ENCODE peak calls at places on chromosomes 13 and 19, in four cellular contexts. Z, D, U and X are unnamed samples.

GRCh38 chr13:45107539-45107938 is 12.8 kb upstream of the GTF2F2 start:
- DNase-seq in Z (no peak), U (no peak), D (no peak), X (no peak)

GRCh38 chr13:33191425-33192221 is 93.9 kb downstream of the STARD13 start:
- DNase-seq in Z (no peak), D (no peak), U (no peak), X (no peak)

GRCh38 chr13:80824231-80824630 is 483.3 kb upstream of the SPRY2 start:
- DNase-seq in D (no peak), Z (no peak), U (no peak), X (no peak)

GRCh38 chr19:31897292-31897691 is 448.1 kb upstream of the ZNF507 start:
- DNase-seq in D (no peak), U (no peak), Z (no peak), X (no peak)

GRCh38 chr19:42594617-42595489 is at the start of gene CEACAM8:
- DNase-seq in U (no peak), D (peak; percentile 36), Z (no peak), X (no peak)

GRCh38 chr19:14536926-14537692 is 7.7 kb downstream of the TECR start:
- DNase-seq in Z (no peak), D (peak; percentile 96), U (peak; percentile 90), X (peak; percentile 60)

GRCh38 chr13:66461021-66461420 is 769.1 kb downstream of the PCDH9 start:
- DNase-seq in Z (no peak), D (no peak), U (no peak), X (no peak)

GRCh38 chr19:2561221-2561620 is 85.3 kb downstream of the GADD45B start:
- DNase-seq in D (no peak), Z (no peak), U (no peak), X (no peak)

GRCh38 chr19:45526143-45526542 is 18.9 kb downstream of the VASP start:
- DNase-seq in D (peak; percentile 93), Z (no peak), U (peak; percentile 71), X (peak; percentile 73)

GRCh38 chr13:63463782-63464610 is 2048.3 kb upstream of the PCDH20 start:
- DNase-seq in Z (peak; percentile 10), U (no peak), D (no peak), X (no peak)

GRCh38 chr19:18649371-18650047 is 12.7 kb downstream of the KLHL26 start:
- DNase-seq in Z (no peak), D (no peak), U (peak; percentile 45), X (no peak)

GRCh38 chr19:49710372-49710951 is 19.5 kb downstream of the CPT1C start:
- DNase-seq in Z (no peak), U (no peak), D (no peak), X (no peak)

GRCh38 chr19:4007021-4007835 is at the start of gene PIAS4:
- DNase-seq in D (peak; percentile 95), U (peak; percentile 93), Z (peak; percentile 99), X (peak; percentile 96)

GRCh38 chr19:7450243-7451223 is 38.3 kb downstream of the PEX11G start:
- DNase-seq in D (no peak), Z (no peak), U (no peak), X (no peak)

GRCh38 chr13:36551445-36551844 is 119.2 kb downstream of the CCNA1 start:
- DNase-seq in Z (no peak), D (no peak), U (no peak), X (no peak)

GRCh38 chr13:86765462-86765861 is 905.7 kb upstream of the SLITRK5 start:
- DNase-seq in U (no peak), Z (no peak), D (no peak), X (no peak)

GRCh38 chr19:3975637-3976087 is 4.8 kb upstream of the DAPK3 start:
- DNase-seq in U (no peak), Z (no peak), D (no peak), X (no peak)

GRCh38 chr13:61700663-61701062 is 285.0 kb upstream of the PCDH20 start:
- DNase-seq in D (no peak), Z (no peak), U (no peak), X (no peak)

GRCh38 chr19:11236324-11237301 is 2.8 kb upstream of the ANGPTL8 start:
- DNase-seq in Z (no peak), D (no peak), U (no peak), X (no peak)

GRCh38 chr19:35290381-35291135 is 1.4 kb upstream of the MAG start:
- DNase-seq in U (no peak), D (no peak), Z (no peak), X (no peak)

GRCh38 chr13:73792796-73793195 is 341.4 kb downstream of the KLF12 start:
- DNase-seq in D (no peak), U (no peak), Z (no peak), X (no peak)

GRCh38 chr13:33751151-33751550 is 66.8 kb upstream of the RFC3 start:
- DNase-seq in D (no peak), U (no peak), Z (no peak), X (no peak)

GRCh38 chr19:55189424-55189823 is 9.3 kb upstream of the SYT5 start:
- DNase-seq in D (no peak), Z (no peak), U (no peak), X (no peak)

GRCh38 chr13:94433055-94433947 is 46.2 kb downstream of the DCT start:
- DNase-seq in U (no peak), Z (no peak), D (peak; percentile 18), X (no peak)

GRCh38 chr19:42023121-42023942 is 29.3 kb upstream of the ATP1A3 start:
- DNase-seq in D (peak; percentile 78), U (no peak), Z (no peak), X (peak; percentile 59)

GRCh38 chr13:109740121-109740520 is 46.3 kb downstream of the IRS2 start:
- DNase-seq in D (no peak), U (no peak), Z (no peak), X (no peak)

GRCh38 chr19:43779147-43779819 is 1.5 kb downstream of the KCNN4 start:
- DNase-seq in Z (no peak), U (no peak), D (no peak), X (no peak)

GRCh38 chr13:50203256-50204083 is 188.2 kb downstream of the KCNRG start:
- DNase-seq in D (no peak), U (no peak), Z (no peak), X (no peak)

GRCh38 chr19:54137114-54137912 is at the start of gene CNOT3:
- DNase-seq in Z (peak; percentile 98), D (peak; percentile 100), U (peak; percentile 100), X (peak; percentile 99)

GRCh38 chr19:7611541-7612279 is 16.0 kb downstream of the CAMSAP3 start:
- DNase-seq in D (no peak), U (no peak), Z (no peak), X (no peak)

GRCh38 chr19:10685210-10685609 is 16.0 kb upstream of the QTRT1 start:
- DNase-seq in D (no peak), Z (no peak), U (no peak), X (no peak)

GRCh38 chr13:96629331-96629730 is 364.9 kb downstream of the OXGR1 start:
- DNase-seq in U (no peak), D (no peak), Z (no peak), X (no peak)

GRCh38 chr13:42424182-42424581 is 149.8 kb upstream of the TNFSF11 start:
- DNase-seq in Z (no peak), U (no peak), D (no peak), X (no peak)